ENCODE peak calls at places on chromosomes 3 and 15, in five cellular contexts. F, V, I, N and P are unnamed samples.

GRCh38 chr3:46564190-46565112 is 1.7 kb downstream of the LRRC2 start:
- DNase-seq in F (no peak), V (no peak), I (no peak), N (no peak), P (no peak)

GRCh38 chr3:124707667-124708066 is 22.6 kb upstream of the UMPS start:
- DNase-seq in F (no peak), V (no peak), I (no peak), N (no peak), P (no peak)

GRCh38 chr15:77030042-77030927 is 35.4 kb downstream of the PSTPIP1 start:
- DNase-seq in F (no peak), V (peak), I (no peak), N (no peak), P (peak)

GRCh38 chr3:99477650-99478049 is 160.7 kb upstream of the COL8A1 start:
- DNase-seq in F (no peak), V (no peak), I (no peak), N (no peak), P (no peak)

GRCh38 chr15:26838742-26839460 is 28.0 kb upstream of the GABRA5 start:
- DNase-seq in F (no peak), V (no peak), I (no peak), N (peak), P (peak)

GRCh38 chr15:49760749-49761148 is 139.9 kb downstream of the DTWD1 start:
- DNase-seq in F (no peak), V (no peak), I (no peak), N (no peak), P (no peak)

GRCh38 chr15:72983812-72984211 is 68.5 kb upstream of the NEO1 start:
- DNase-seq in F (no peak), V (no peak), I (no peak), N (no peak), P (no peak)

GRCh38 chr3:149792485-149793270 is at the start of gene ANKUB1:
- DNase-seq in F (no peak), V (no peak), I (no peak), N (no peak), P (no peak)

GRCh38 chr15:35738370-35738769 is 192.4 kb upstream of the DPH6 start:
- DNase-seq in F (peak), V (no peak), I (no peak), N (no peak), P (no peak)

GRCh38 chr3:11245827-11246662 is 26.2 kb upstream of the ATG7 start:
- DNase-seq in F (no peak), V (no peak), I (no peak), N (no peak), P (peak)

GRCh38 chr15:66404532-66404931 is 17.8 kb downstream of the MAP2K1 start:
- DNase-seq in F (peak), V (no peak), I (no peak), N (no peak), P (no peak)

GRCh38 chr15:37035349-37035748 is 65.0 kb downstream of the MEIS2 start:
- DNase-seq in F (no peak), V (no peak), I (no peak), N (no peak), P (no peak)

GRCh38 chr3:149489060-149489690 is 14.7 kb downstream of the TM4SF4 start:
- DNase-seq in F (peak), V (no peak), I (no peak), N (no peak), P (no peak)

GRCh38 chr3:64342940-64343691 is 117.8 kb upstream of the PRICKLE2 start:
- DNase-seq in F (peak), V (no peak), I (no peak), N (peak), P (peak)

GRCh38 chr15:39125904-39126303 is 455.0 kb upstream of the THBS1 start:
- DNase-seq in F (peak), V (no peak), I (no peak), N (peak), P (no peak)

GRCh38 chr3:135895106-135895733 is 70.3 kb upstream of the PPP2R3A start:
- DNase-seq in F (peak), V (peak), I (peak), N (peak), P (peak)

GRCh38 chr3:114043205-114043604 is 13.1 kb downstream of the CCDC191 start:
- DNase-seq in F (no peak), V (no peak), I (no peak), N (no peak), P (no peak)

GRCh38 chr3:157152930-157153329 is 7.0 kb downstream of the CCNL1 start:
- DNase-seq in F (no peak), V (no peak), I (no peak), N (no peak), P (no peak)

GRCh38 chr3:157149136-157149696 is 10.7 kb downstream of the CCNL1 start:
- DNase-seq in F (no peak), V (no peak), I (no peak), N (no peak), P (no peak)

GRCh38 chr3:157151151-157151550 is 8.8 kb downstream of the CCNL1 start:
- DNase-seq in F (no peak), V (no peak), I (no peak), N (no peak), P (no peak)

GRCh38 chr3:157152438-157152837 is 7.5 kb downstream of the CCNL1 start:
- DNase-seq in F (no peak), V (no peak), I (no peak), N (no peak), P (no peak)

DNA sequence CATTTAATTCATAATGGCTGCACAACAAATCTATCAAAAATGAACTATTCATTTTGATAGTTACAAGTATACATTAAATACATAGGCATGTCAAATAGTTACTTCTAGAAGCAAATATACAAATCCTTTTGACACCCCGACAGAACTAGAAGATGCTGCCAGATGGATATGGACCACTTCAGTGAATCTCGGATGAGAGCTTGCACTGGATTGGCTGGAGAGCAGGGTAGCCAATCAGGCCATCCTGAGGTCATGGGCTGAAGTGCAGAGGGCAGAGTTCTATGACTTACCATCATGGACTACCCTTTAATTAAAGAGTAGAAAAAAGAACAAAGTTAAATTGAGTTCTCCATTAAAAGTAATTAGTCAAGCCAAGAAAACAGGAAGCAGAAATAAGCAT is 8.3 kb downstream of the CCNL1 start:
- DNase-seq in F (no peak), V (no peak), I (no peak), N (peak), P (no peak)
- TF ChIP-seq POLR2A in F (no peak), V (no peak), I (no peak), N (no peak), P (no peak)

GRCh38 chr3:90035643-90036042 is 928.2 kb downstream of the EPHA3 start:
- DNase-seq in F (no peak), V (no peak), I (no peak), N (no peak), P (no peak)
- TF ChIP-seq POLR2A in F (no peak), V (no peak), I (no peak), N (no peak), P (no peak)

GRCh38 chr3:71499477-71499876 is 84.1 kb downstream of the FOXP1 start:
- DNase-seq in F (no peak), V (no peak), I (no peak), N (no peak), P (no peak)

GRCh38 chr3:71504250-71505036 is 79.1 kb downstream of the FOXP1 start:
- DNase-seq in F (peak), V (no peak), I (no peak), N (peak), P (peak)

GRCh38 chr3:71503525-71504249 is 79.8 kb downstream of the FOXP1 start:
- DNase-seq in F (no peak), V (no peak), I (no peak), N (peak), P (peak)

GRCh38 chr3:71500696-71501095 is 82.8 kb downstream of the FOXP1 start:
- DNase-seq in F (no peak), V (no peak), I (no peak), N (no peak), P (no peak)

DNA sequence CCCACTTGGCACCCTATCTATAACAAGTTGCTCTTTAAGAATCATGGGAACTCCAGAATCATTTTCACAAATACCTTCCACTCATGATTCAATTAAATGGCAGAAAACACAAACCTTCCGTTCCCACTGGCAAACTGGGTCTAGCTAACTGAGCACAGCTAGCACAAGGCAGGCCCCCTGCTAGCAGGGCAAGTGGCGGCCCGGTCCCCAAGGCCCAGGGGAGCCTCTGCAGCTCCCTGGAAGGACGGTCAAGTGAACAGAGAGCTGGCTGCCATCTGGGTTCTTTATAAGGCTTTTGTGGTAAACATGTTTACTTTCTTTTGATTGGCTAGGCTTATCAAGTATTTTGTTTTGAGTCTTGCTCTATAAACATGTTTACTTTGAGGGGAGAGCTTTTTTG is 81.5 kb downstream of the FOXP1 start:
- DNase-seq in F (no peak), V (no peak), I (no peak), N (no peak), P (no peak)
- TF ChIP-seq POLR2A in F (no peak), V (no peak), I (no peak), N (no peak), P (no peak)

GRCh38 chr3:188254489-188255070 is 100.6 kb downstream of the LPP start:
- DNase-seq in F (no peak), V (no peak), I (no peak), N (no peak), P (no peak)

GRCh38 chr3:188259191-188259590 is 105.2 kb downstream of the LPP start:
- DNase-seq in F (no peak), V (no peak), I (no peak), N (no peak), P (no peak)

GRCh38 chr3:188255190-188255589 is 101.2 kb downstream of the LPP start:
- DNase-seq in F (no peak), V (no peak), I (no peak), N (no peak), P (no peak)

GRCh38 chr3:188257384-188257961 is 103.5 kb downstream of the LPP start:
- DNase-seq in F (peak), V (no peak), I (no peak), N (no peak), P (no peak)

GRCh38 chr3:188256764-188257163 is 102.8 kb downstream of the LPP start:
- DNase-seq in F (no peak), V (no peak), I (no peak), N (no peak), P (no peak)
- TF ChIP-seq POLR2A in F (no peak), V (no peak), I (no peak), N (no peak), P (no peak)

DNA sequence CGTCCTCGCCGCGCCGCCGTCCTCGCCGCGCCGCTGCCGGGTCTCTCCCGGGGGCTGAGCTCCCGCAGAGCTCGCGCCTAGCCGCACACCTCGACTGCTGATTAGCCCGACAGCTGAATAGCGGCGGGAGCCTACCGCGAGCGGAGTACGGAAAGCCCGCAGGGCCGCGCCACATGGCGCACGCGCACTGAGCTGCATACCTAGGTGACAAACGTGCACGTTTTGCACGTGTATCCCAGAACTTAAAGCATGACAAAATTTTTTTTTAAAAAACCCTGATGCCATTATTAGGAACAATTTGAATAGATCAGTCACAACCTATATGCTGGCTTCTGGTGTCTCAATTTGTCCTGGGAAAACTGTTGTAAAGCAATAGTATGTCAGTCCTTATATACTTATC is at the start of gene GOLGA8A:
- DNase-seq in F (peak), V (peak), I (peak), N (no peak), P (peak)
- TF ChIP-seq POLR2A in F (no peak), V (no peak), I (no peak), N (no peak), P (peak)

DNA sequence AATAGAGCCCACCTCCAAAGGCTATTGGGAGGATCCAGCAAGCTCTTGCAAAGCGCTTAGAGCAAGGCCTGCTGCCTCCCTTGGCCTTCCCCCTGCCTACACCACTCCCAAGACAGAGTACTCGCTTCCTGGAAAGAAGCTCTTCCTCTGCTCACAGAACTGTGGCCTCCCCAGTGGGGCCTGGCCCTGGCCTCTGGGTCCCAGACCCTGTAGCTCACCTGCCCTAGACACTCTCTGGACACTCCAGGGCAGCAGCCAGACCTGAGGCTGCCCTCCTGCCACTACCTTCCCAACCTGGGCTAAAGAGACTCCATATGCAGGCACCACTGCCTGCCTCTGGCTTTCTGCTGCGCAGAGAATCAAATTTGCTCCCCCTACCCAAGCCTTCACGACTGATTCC is 49.9 kb downstream of the GRIP2 start:
- DNase-seq in F (no peak), V (no peak), I (no peak), N (no peak), P (no peak)
- TF ChIP-seq POLR2A in F (no peak), V (no peak), I (no peak), N (no peak), P (no peak)

DNA sequence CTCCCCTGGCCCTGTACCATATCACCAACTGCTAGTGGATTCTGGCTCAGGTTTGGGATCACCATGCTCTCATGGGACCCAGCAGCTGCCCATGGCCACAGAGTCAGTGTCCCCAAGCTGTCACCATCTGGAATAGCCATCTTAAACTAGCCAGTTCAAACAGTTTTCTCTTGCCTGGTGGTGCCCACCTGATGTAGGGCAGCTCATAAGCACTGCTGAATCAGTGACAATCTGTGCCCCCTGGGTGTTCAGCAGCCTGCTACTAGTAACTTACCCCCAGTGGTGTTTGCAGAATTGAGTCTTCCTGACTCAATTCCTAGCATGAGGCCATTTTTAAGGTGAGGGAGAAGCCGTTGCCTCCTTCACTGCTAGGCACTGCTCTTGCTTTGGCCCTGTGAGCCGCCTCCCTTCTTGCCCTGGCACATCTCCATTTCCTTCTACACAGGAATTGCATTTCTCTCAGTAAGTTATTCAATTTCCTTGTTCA is 7.9 kb downstream of the RPSA start:
- DNase-seq in F (no peak), V (no peak), I (no peak), N (no peak), P (no peak)
- TF ChIP-seq POLR2A in F (peak), V (no peak), I (no peak), N (no peak), P (no peak)

GRCh38 chr3:49903451-49904424 is at the start of gene MST1R:
- DNase-seq in F (peak), V (peak), I (peak), N (peak), P (no peak)
- TF ChIP-seq POLR2A in F (no peak), V (peak), I (no peak), N (peak), P (no peak)

GRCh38 chr3:49674491-49674983 is 386 bp downstream of the APEH start:
- DNase-seq in F (no peak), V (no peak), I (no peak), N (no peak), P (no peak)

GRCh38 chr3:49671291-49672288 is 2.6 kb upstream of the APEH start:
- DNase-seq in F (peak), V (peak), I (no peak), N (peak), P (peak)

GRCh38 chr3:49673715-49674490 is at the start of gene APEH:
- DNase-seq in F (peak), V (peak), I (peak), N (peak), P (peak)

GRCh38 chr3:49670940-49671290 is 3.2 kb upstream of the APEH start:
- DNase-seq in F (no peak), V (no peak), I (no peak), N (no peak), P (no peak)

DNA sequence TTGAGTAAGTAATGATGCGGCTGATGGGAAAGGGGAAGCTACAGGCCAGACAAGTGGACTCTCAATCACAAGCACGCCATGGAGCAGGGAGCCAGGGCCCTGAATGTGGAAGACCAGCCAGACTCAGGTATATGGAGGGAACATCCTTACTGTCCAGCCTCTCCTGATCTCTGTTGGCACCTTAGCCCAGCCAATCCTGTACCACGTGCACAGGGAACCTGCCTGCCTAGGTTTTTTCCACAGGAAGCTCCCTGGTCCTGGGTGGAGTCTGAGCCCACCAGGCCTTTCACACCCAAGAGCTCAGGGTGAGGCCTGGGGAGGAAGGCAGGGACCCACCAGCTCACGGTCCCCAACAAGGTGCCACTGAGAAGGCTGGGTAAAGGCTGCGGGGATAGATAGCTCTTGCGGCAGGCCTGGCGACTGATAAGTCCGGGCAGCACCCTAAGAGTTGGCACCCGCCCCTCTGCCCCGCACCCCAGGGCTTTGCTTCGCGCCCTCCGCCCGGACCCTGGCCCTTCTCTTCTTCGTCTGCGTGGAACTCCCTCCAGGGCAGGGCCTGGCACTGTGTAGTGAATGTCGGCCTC is 928 bp upstream of the APEH start:
- DNase-seq in F (no peak), V (no peak), I (no peak), N (peak), P (no peak)
- TF ChIP-seq POLR2A in F (no peak), V (no peak), I (no peak), N (no peak), P (no peak)